ENCODE peak calls at places on chromosomes 5 and 9, in five cellular contexts. B is HT1080; J is central memory CD8-positive, alpha-beta T cell; Q is naive thymus-derived CD8-positive, alpha-beta T cell; P is left ventricle myocardium superior. H is an unnamed sample.

GRCh38 chr5:15105799-15106393 is 234.3 kb upstream of the ANKH start:
- DNase-seq in B (peak), Q (no peak), J (no peak), P (no peak), H (peak)

GRCh38 chr5:150080696-150081435 is 5.5 kb downstream of the CSF1R start:
- DNase-seq in J (no peak), Q (no peak), B (no peak), P (no peak), H (no peak)

GRCh38 chr9:121285835-121286687 is 18.1 kb downstream of the GSN start:
- DNase-seq in B (peak), P (peak), Q (no peak), J (no peak), H (peak)

GRCh38 chr5:55004728-55005127 is 19.3 kb upstream of the GZMK start:
- DNase-seq in P (no peak), Q (no peak), J (no peak), B (peak), H (no peak)

GRCh38 chr9:90898229-90898628 is 96.6 kb downstream of the SYK start:
- DNase-seq in B (no peak), J (no peak), Q (no peak), P (no peak), H (peak)

GRCh38 chr5:34447424-34447823 is 208.7 kb upstream of the RAI14 start:
- DNase-seq in Q (no peak), P (no peak), J (no peak), B (no peak), H (no peak)

GRCh38 chr9:82410306-82410705 is 421.7 kb downstream of the SPATA31D1 start:
- DNase-seq in J (no peak), B (peak), Q (no peak), P (no peak), H (no peak)

GRCh38 chr5:80874162-80874561 is 86.0 kb upstream of the RASGRF2 start:
- DNase-seq in J (no peak), Q (no peak), P (no peak), B (no peak), H (no peak)

GRCh38 chr9:75333624-75334023 is 245.3 kb downstream of the OSTF1 start:
- DNase-seq in Q (no peak), B (no peak), P (no peak), J (no peak), H (no peak)

GRCh38 chr5:10301842-10302610 is 5.7 kb downstream of the CMBL start:
- DNase-seq in J (no peak), Q (no peak), B (no peak), P (peak), H (no peak)

GRCh38 chr5:57402761-57403160 is 79.8 kb downstream of the ACTBL2 start:
- DNase-seq in B (no peak), Q (no peak), J (no peak), P (no peak), H (no peak)

GRCh38 chr9:92176068-92176799 is 61.0 kb upstream of the SPTLC1 start:
- DNase-seq in P (no peak), Q (no peak), J (no peak), B (no peak), H (no peak)

GRCh38 chr5:42621242-42621641 is 135.4 kb upstream of the CCDC152 start:
- DNase-seq in B (no peak), J (no peak), Q (no peak), P (no peak), H (no peak)

GRCh38 chr5:135468086-135468485 is 15.9 kb upstream of the TIFAB start:
- DNase-seq in J (no peak), B (no peak), Q (no peak), P (no peak), H (no peak)

GRCh38 chr5:10892135-10892910 is 131.3 kb upstream of the DAP start:
- DNase-seq in P (no peak), Q (no peak), B (peak), J (no peak), H (no peak)

GRCh38 chr5:174271316-174271715 is 225.8 kb downstream of the NSG2 start:
- DNase-seq in J (no peak), P (no peak), Q (no peak), B (no peak), H (no peak)

GRCh38 chr5:128736567-128736966 is 198.5 kb upstream of the FBN2 start:
- DNase-seq in J (no peak), B (peak), P (peak), Q (no peak), H (no peak)

GRCh38 chr9:137309368-137310189 is 7.5 kb upstream of the NRARP start:
- DNase-seq in B (no peak), J (no peak), P (no peak), Q (no peak), H (no peak)

GRCh38 chr5:178331491-178331981 is 98.9 kb upstream of the PHYKPL start:
- DNase-seq in Q (no peak), P (peak), B (no peak), J (no peak), H (peak)

GRCh38 chr5:88145603-88146467 is 122.8 kb downstream of the TMEM161B start:
- DNase-seq in B (no peak), Q (no peak), P (no peak), J (no peak), H (peak)